ENCODE peak calls at places on chromosomes 11 and 22, in seven cellular contexts. T is neural crest cell, Q is brain microvascular endothelial cell, C is colonic mucosa, V is GM12865, R is thoracic aorta, B is fibroblast of the aortic adventitia. X is an unnamed sample.

GRCh38 chr11:42707541-42707940 is 604.3 kb upstream of the API5 start:
- DNase-seq in T (no peak), B (no peak), R (no peak), V (no peak), Q (no peak), C (no peak), X (no peak)

GRCh38 chr11:2751523-2752203 is 51.9 kb upstream of the KCNQ1OT1 start:
- DNase-seq in B (no peak), V (no peak), T (no peak), Q (no peak), R (no peak), C (no peak), X (no peak)

GRCh38 chr11:72695354-72695753 is 21.1 kb upstream of the PDE2A start:
- DNase-seq in Q (no peak), B (no peak), R (no peak), V (no peak), C (no peak), T (no peak), X (no peak)

GRCh38 chr11:60334005-60334620 is 7.1 kb downstream of the MS4A6E start:
- DNase-seq in R (no peak), Q (peak), V (peak), T (peak), C (peak), B (peak), X (peak)

GRCh38 chr11:17439316-17439782 is 37.3 kb downstream of the ABCC8 start:
- DNase-seq in B (no peak), T (no peak), V (no peak), Q (no peak), C (no peak), R (no peak), X (no peak)

GRCh38 chr11:113531575-113532451 is 56.6 kb upstream of the DRD2 start:
- DNase-seq in C (no peak), B (no peak), R (no peak), V (no peak), Q (no peak), T (no peak), X (no peak)

GRCh38 chr11:61832758-61833157 is 4.7 kb downstream of the FADS2 start:
- DNase-seq in B (no peak), V (no peak), Q (no peak), C (no peak), R (no peak), T (no peak), X (no peak)

GRCh38 chr11:47912843-47913437 is 64.8 kb upstream of the NUP160 start:
- DNase-seq in B (no peak), R (no peak), V (no peak), Q (no peak), T (no peak), C (no peak), X (no peak)

GRCh38 chr11:87463486-87464102 is 425.9 kb downstream of the TMEM135 start:
- DNase-seq in V (peak), B (no peak), C (no peak), T (peak), R (no peak), Q (peak), X (no peak)

GRCh38 chr11:77173494-77173893 is 45.4 kb downstream of the MYO7A start:
- DNase-seq in C (no peak), Q (no peak), R (no peak), T (no peak), V (no peak), B (no peak), X (no peak)

GRCh38 chr11:71484248-71485062 is 31.5 kb downstream of the NADSYN1 start:
- DNase-seq in C (no peak), V (no peak), Q (no peak), R (no peak), T (no peak), B (no peak), X (no peak)

GRCh38 chr22:27303718-27304117 is 497.8 kb downstream of the MN1 start:
- DNase-seq in B (no peak), V (no peak), R (no peak), Q (no peak), T (no peak), C (no peak), X (no peak)

GRCh38 chr11:96465537-96465936 is 75.7 kb downstream of the JRKL start:
- DNase-seq in Q (no peak), C (no peak), V (no peak), B (no peak), T (no peak), R (no peak), X (no peak)

GRCh38 chr11:134541951-134542350 is 129.9 kb upstream of the B3GAT1 start:
- DNase-seq in Q (no peak), T (no peak), V (no peak), C (no peak), B (no peak), R (no peak), X (no peak)

GRCh38 chr11:114478768-114479167 is 39.5 kb downstream of the REXO2 start:
- DNase-seq in C (no peak), R (no peak), T (no peak), Q (no peak), B (peak), V (no peak), X (no peak)

GRCh38 chr11:127965947-127966668 is 621.2 kb downstream of the ETS1 start:
- DNase-seq in Q (no peak), R (no peak), B (peak), V (no peak), T (no peak), C (no peak), X (no peak)

GRCh38 chr22:26322179-26322905 is 106.7 kb upstream of the ASPHD2 start:
- DNase-seq in B (peak), T (no peak), C (no peak), Q (peak), R (no peak), V (no peak), X (no peak)

GRCh38 chr11:79060534-79060933 is 380.3 kb downstream of the TENM4 start:
- DNase-seq in B (peak), C (no peak), Q (no peak), T (no peak), V (no peak), R (no peak), X (no peak)

GRCh38 chr11:119721129-119722120 is 7.6 kb downstream of the NECTIN1 start:
- DNase-seq in T (peak), V (no peak), C (peak), B (peak), Q (no peak), R (no peak), X (no peak)
- TF ChIP-seq CTCF in T (peak), V (peak), C (peak), B (peak), Q (peak), R (peak), X (no peak)

GRCh38 chr22:19674929-19675253 is 39.4 kb upstream of the SEPTIN5 start:
- DNase-seq in Q (no peak), T (no peak), B (no peak), V (no peak), R (no peak), C (no peak), X (no peak)

GRCh38 chr22:19674129-19674928 is 40.0 kb upstream of the SEPTIN5 start:
- DNase-seq in R (no peak), T (no peak), C (no peak), V (no peak), B (peak), Q (no peak), X (no peak)

GRCh38 chr22:19672054-19672776 is 42.1 kb upstream of the SEPTIN5 start:
- DNase-seq in B (no peak), T (no peak), C (no peak), Q (no peak), R (no peak), V (no peak), X (no peak)

GRCh38 chr22:19675428-19675827 is 38.9 kb upstream of the SEPTIN5 start:
- DNase-seq in R (no peak), T (no peak), B (no peak), Q (no peak), V (no peak), C (no peak), X (no peak)

GRCh38 chr22:19673660-19674059 is 40.6 kb upstream of the SEPTIN5 start:
- DNase-seq in C (no peak), T (no peak), B (no peak), V (no peak), R (no peak), Q (no peak), X (no peak)
- TF ChIP-seq CTCF in C (no peak), T (no peak), B (no peak), V (no peak), R (no peak), Q (no peak), X (no peak)

DNA sequence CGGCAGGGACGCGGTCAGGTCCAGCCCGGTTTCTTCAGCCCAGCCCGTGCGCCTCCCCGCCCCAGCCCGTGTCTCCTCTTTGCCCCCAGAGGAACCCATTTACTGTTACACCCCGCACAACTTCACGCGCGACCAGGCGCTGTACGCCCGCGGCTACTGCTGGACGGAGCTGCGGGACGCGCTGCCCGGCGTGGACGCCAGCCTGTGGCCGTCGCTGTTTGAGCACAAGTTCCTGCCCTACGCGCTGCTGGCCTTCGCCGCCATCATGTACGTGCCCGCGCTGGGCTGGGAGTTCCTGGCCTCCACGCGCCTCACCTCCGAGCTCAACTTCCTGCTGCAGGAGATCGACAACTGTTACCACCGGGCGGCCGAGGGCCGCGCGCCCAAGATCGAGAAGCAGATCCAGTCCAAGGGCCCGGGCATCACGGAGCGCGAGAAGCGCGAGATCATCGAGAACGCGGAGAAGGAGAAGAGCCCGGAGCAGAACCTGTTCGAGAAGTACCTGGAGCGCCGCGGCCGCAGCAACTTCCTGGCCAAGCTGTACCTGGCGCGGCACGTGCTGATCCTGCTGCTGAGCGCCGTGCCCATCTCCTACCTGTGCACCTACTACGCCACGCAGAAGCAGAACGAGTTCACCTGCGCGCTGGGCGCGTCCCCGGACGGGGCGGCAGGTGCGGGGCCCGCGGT is 6.5 kb downstream of the PANX2 start:
- DNase-seq in T (no peak), C (no peak), V (no peak), R (no peak), Q (no peak), B (no peak), X (no peak)
- TF ChIP-seq CTCF in T (no peak), C (no peak), V (no peak), R (no peak), Q (no peak), B (no peak), X (no peak)

GRCh38 chr11:101885631-101886030 is 29.2 kb upstream of the CEP126 start:
- DNase-seq in R (no peak), C (no peak), Q (no peak), T (no peak), B (no peak), V (no peak), X (no peak)

GRCh38 chr11:101881586-101881985 is 33.2 kb upstream of the CEP126 start:
- DNase-seq in Q (no peak), V (no peak), T (no peak), C (no peak), B (no peak), R (no peak), X (no peak)

GRCh38 chr11:101880208-101880607 is 34.6 kb upstream of the CEP126 start:
- DNase-seq in C (no peak), T (no peak), V (peak), Q (peak), R (no peak), B (peak), X (no peak)
- TF ChIP-seq CTCF in C (no peak), T (peak), V (peak), Q (peak), R (no peak), B (peak), X (no peak)

X was measured in activated B cell treated with CpG ODN at 0.5 μM for 24 hours.